ENCODE peak calls at places on chromosome 12, in five cellular contexts. G, B, J, Z and D are unnamed samples. For H3K4me1, the result is how much of the 10 kb centered on the place peaks cover.

GRCh38 chr12:118404876-118405521 is 28.6 kb downstream of the SUDS3 start:
- DNase-seq in J (peak), Z (peak), G (peak), B (peak), D (peak)

GRCh38 chr12:125355614-125356013 is 290.4 kb downstream of the AACS start:
- DNase-seq in B (no peak), J (no peak), G (no peak), Z (no peak), D (no peak)

GRCh38 chr12:24911284-24911791 is 37.6 kb downstream of the BCAT1 start:
- DNase-seq in J (no peak), B (no peak), Z (peak), G (no peak), D (peak)

GRCh38 chr12:122843472-122843871 is 8.2 kb downstream of the HIP1R start:
- DNase-seq in B (no peak), G (no peak), Z (no peak), J (no peak), D (no peak)

GRCh38 chr12:75660107-75660530 is 148.7 kb upstream of the KRR1 start:
- DNase-seq in J (no peak), B (no peak), G (no peak), Z (peak), D (peak)

GRCh38 chr12:108253540-108253939 is 85.6 kb downstream of the CMKLR1 start:
- DNase-seq in Z (no peak), J (peak), G (no peak), B (peak), D (no peak)

GRCh38 chr12:49342066-49342913 is 4.4 kb upstream of the DNAJC22 start:
- DNase-seq in B (peak), G (no peak), Z (peak), J (peak), D (peak)

GRCh38 chr12:55974308-55974724 is 438 bp downstream of the RAB5B start:
- DNase-seq in Z (peak), G (no peak), B (peak), J (peak), D (peak)

GRCh38 chr12:26011099-26011498 is 52.6 kb downstream of the RASSF8 start:
- DNase-seq in Z (peak), B (no peak), J (no peak), G (no peak), D (peak)

GRCh38 chr12:41962171-41962572 is 182.5 kb downstream of the GXYLT1 start:
- DNase-seq in J (no peak), G (no peak), B (no peak), Z (no peak), D (no peak)

GRCh38 chr12:65612440-65612839 is 211.8 kb upstream of the HMGA2 start:
- DNase-seq in G (no peak), J (no peak), Z (peak), B (no peak), D (peak)

GRCh38 chr12:40141996-40142395 is 36.1 kb upstream of the SLC2A13 start:
- DNase-seq in G (no peak), B (no peak), J (no peak), Z (no peak), D (no peak)

GRCh38 chr12:97609957-97610356 is 147.4 kb downstream of the RMST start:
- DNase-seq in Z (no peak), J (no peak), B (no peak), G (no peak), D (no peak)

GRCh38 chr12:131765961-131766360 is 55.1 kb downstream of the SFSWAP start:
- DNase-seq in G (no peak), Z (no peak), J (no peak), B (no peak), D (no peak)

GRCh38 chr12:94671917-94672316 is 21.6 kb upstream of the TMCC3 start:
- DNase-seq in J (no peak), G (no peak), Z (no peak), B (no peak), D (no peak)

GRCh38 chr12:23197266-23197665 is 572.3 kb downstream of the ETNK1 start:
- DNase-seq in G (no peak), B (no peak), Z (peak), J (no peak), D (peak)

GRCh38 chr12:94126067-94126466 is 22.3 kb upstream of the PLXNC1 start:
- DNase-seq in Z (no peak), B (no peak), G (no peak), J (no peak), D (no peak)

GRCh38 chr12:69417741-69418167 is 52.4 kb upstream of the FRS2 start:
- DNase-seq in J (no peak), Z (no peak), B (no peak), G (no peak), D (no peak)

GRCh38 chr12:122368361-122369073 is 54.0 kb downstream of the CLIP1 start:
- DNase-seq in B (peak), J (no peak), Z (peak), G (no peak), D (peak)

GRCh38 chr12:38124247-38125012 is 192.1 kb upstream of the ALG10B start:
- DNase-seq in J (no peak), G (no peak), B (no peak), Z (no peak), D (no peak)

GRCh38 chr12:123149088-123149827 is 1.6 kb downstream of the PITPNM2 start:
- DNase-seq in G (no peak), J (no peak), Z (no peak), B (no peak), D (no peak)

GRCh38 chr12:117019866-117020265 is 79.3 kb downstream of the TESC start:
- DNase-seq in J (no peak), G (no peak), Z (no peak), B (no peak), D (no peak)

GRCh38 chr12:30308010-30308717 is 387.5 kb downstream of the IPO8 start:
- DNase-seq in J (no peak), B (no peak), G (no peak), Z (peak), D (peak)

DNA sequence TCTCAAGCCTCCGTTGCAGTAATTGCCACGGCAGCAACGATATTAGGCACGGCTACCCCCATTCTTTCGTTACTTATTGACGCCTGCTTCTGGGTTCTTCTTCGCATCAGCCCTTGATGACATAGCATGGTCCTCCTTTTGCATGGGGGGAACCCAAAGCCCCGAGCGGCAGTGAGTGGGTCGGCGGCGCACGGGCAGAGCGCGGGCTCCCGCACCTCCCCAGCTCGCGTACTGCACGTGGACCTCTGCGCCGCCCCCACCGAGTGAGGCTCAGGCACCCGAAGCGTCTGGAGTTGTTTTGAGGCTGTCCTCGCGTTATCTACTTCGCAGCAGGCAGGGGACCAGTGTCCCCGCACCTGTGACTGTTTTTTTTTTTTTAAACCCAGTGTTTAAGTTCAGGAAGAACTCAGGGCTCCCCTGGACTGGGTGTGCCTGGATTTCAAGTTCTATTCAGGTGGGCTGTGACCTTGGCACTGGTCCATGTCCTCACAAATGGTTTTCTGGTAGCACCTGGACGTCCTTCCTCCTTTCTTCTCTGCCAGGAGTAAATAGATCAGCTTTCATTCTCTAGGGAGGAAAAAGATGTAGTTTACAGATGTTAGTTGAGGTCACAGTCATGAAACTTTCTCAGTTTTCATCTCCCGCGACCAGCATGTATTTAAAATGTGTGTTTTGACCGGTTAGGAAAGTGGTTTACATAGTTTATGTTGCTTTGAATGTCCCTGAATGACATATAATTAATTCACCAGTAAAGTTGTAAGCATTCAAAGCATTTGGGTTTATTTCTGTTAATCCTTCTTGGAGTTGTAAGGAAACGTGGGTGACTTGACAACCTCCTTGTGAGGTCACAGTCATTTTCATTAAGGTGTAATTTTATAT is 1.4 kb upstream of the FOXN4 start:
- DNase-seq in J (peak), Z (no peak), G (no peak), B (no peak), D (no peak)
- TF ChIP-seq EZH2 in J (peak), Z (peak), G (peak), B (peak), D (peak)

DNA sequence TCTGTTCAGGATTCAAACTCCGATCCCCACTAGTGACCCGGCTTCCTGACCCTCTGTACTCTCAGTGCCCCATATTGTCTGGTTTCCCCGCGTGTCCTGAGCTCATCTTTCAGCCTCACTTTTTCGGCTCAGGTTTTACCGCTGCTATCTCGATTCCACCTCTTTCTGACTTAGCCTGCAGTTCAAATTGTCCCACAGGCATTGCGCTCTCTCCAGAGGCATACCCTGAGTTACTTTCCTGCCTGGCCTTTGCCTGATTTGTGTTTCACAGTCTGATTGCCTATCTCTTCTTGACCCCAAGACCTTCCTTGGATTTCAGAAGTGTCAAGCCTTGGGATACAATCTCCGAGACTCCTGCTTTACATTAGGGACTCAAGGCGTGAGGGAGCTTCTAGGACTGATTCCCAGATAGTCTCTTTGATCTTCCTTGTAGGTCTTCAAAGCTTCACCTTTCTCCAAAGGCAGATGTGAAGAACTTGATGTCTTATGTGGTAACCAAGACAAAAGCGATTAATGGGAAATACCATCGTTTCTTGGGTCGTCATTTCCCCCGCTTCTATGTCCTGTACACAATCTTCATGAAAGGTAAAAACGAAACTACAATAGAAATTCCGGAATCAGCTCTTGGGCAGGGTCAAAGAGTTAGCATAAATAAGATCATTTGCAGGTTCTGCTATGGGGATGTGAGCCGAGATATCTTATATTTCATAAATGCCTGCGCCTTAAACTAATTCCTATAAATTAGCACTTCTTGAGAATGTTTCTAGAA is 658 bp downstream of the LETMD1 start:
- DNase-seq in Z (no peak), G (no peak), B (no peak), J (no peak), D (no peak)
- H3K4me1 ChIP-seq in Z (under half), G (under half), B (under half), J (under half), D (under half)

GRCh38 chr12:102957339-102958050 is at the start of gene ASCL1:
- DNase-seq in G (no peak), J (peak), Z (peak), B (peak), D (peak)

GRCh38 chr12:102958830-102959176 is 1.3 kb downstream of the ASCL1 start:
- DNase-seq in B (no peak), G (no peak), J (no peak), Z (no peak), D (no peak)

GRCh38 chr12:102960766-102961487 is 3.5 kb downstream of the ASCL1 start:
- DNase-seq in J (no peak), B (no peak), G (no peak), Z (no peak), D (no peak)

GRCh38 chr12:102958073-102958829 is 777 bp downstream of the ASCL1 start:
- DNase-seq in B (no peak), J (peak), Z (peak), G (no peak), D (peak)

GRCh38 chr12:102959391-102959790 is 1.9 kb downstream of the ASCL1 start:
- DNase-seq in B (no peak), Z (no peak), J (no peak), G (no peak), D (no peak)
- TF ChIP-seq EZH2 in B (no peak), Z (no peak), J (peak), G (no peak), D (no peak)

GRCh38 chr12:32515137-32515860 is 115.9 kb downstream of the FGD4 start:
- DNase-seq in Z (no peak), J (no peak), B (peak), G (no peak), D (no peak)
- H3K4me1 ChIP-seq in Z (under half), J (under half), B (under half), G (under half), D (under half)

DNA sequence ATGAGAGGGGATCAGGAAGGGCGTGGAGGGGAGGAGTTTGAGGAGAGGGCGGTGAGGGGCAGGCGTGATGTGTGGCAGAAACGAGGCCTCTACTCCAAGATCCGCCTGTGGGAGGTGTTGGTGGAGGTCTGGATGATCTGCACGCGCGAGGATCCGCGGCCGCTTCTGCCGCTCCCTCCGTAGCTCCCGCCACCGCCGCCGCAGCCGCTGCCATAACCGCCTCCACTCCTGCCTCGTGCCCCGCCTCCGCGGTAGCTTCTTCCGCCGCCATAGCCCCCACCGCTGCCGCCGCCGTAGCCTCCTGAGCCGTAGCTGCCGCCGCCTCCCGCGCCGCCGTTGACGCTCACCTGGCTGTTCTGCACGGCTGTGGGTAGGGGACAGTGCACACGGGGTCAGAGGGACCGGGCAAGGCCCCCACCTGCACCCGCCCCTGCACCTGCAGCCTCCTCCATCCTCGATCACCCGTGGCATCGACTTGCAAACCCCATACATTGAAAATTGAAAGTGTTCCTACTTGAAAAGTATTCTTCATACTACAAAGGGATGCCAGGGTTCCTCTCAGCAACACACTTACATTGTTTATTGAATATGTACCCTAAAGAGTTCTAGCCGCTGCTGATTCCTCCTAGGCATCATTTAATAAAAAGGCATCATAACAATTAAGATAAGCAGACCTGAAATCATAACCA is 11.0 kb upstream of the KRT1 start:
- DNase-seq in J (peak), G (no peak), Z (no peak), B (peak), D (no peak)
- TF ChIP-seq EZH2 in J (peak), G (no peak), Z (peak), B (no peak), D (no peak)

GRCh38 chr12:27618836-27619235 is 77.4 kb upstream of the REP15 start:
- DNase-seq in Z (peak), J (no peak), G (no peak), B (peak), D (peak)
- H3K4me1 ChIP-seq in Z (half or more), J (under half), G (under half), B (half or more), D (under half)

GRCh38 chr12:4274396-4274959 is 916 bp downstream of the CCND2 start:
- DNase-seq in B (no peak), G (no peak), Z (no peak), J (peak), D (no peak)
- TF ChIP-seq EZH2 in B (peak), G (no peak), Z (peak), J (no peak), D (peak)